ENCODE peak calls at places on chromosome 12, in nine cellular contexts. E is epithelial cell of esophagus; O is T follicular helper cell; J is body of pancreas; N is left ventricle myocardium inferior; A is HuH-7; B is WTC11; I is HTR-8/SVneo; U is stimulated activated CD8-positive, alpha-beta memory T cell treated with anti-CD3 and anti-CD28 coated beads, Interleukin-7, amount 100 ng/mL, for 1 hour. M is an unnamed sample.
A peak's percentile ranks its signal among the peaks of the same experiment; 100 is the strongest.

GRCh38 chr12:59088673-59089072 is 168.4 kb upstream of the LRIG3 start:
- DNase-seq in E (no peak), O (no peak), J (no peak), N (no peak), A (no peak), B (no peak), I (no peak), U (no peak), M (no peak)

GRCh38 chr12:46677749-46678148 is 148.0 kb downstream of the SLC38A4 start:
- DNase-seq in E (peak; percentile 79), O (no peak), J (no peak), N (no peak), A (peak; percentile 26), B (no peak), I (peak; percentile 42), U (no peak), M (no peak)

GRCh38 chr12:104219361-104219892 is 3.8 kb downstream of the TXNRD1 start:
- DNase-seq in E (peak; percentile 94), O (no peak), J (no peak), N (no peak), A (no peak), B (no peak), I (peak; percentile 81), U (no peak), M (no peak)

GRCh38 chr12:15861404-15861803 is 20.8 kb upstream of the STRAP start:
- DNase-seq in E (no peak), O (no peak), J (no peak), N (no peak), A (no peak), B (no peak), I (no peak), U (no peak), M (no peak)

GRCh38 chr12:12719496-12719895 is 2.3 kb downstream of the CDKN1B start:
- DNase-seq in E (peak; percentile 44), O (no peak), J (no peak), N (no peak), A (no peak), B (no peak), I (no peak), U (no peak), M (no peak)

GRCh38 chr12:5166976-5167375 is 123.3 kb downstream of the KCNA5 start:
- DNase-seq in E (peak; percentile 0), O (no peak), J (no peak), N (no peak), A (no peak), B (no peak), I (no peak), U (no peak), M (peak; percentile 45)

GRCh38 chr12:129949652-129950051 is 45.8 kb upstream of the TMEM132D start:
- DNase-seq in E (no peak), O (no peak), J (no peak), N (no peak), A (no peak), B (no peak), I (no peak), U (no peak), M (no peak)

GRCh38 chr12:64990991-64991570 is 130.0 kb downstream of the WIF1 start:
- DNase-seq in E (peak; percentile 80), O (no peak), J (no peak), N (no peak), A (no peak), B (no peak), I (no peak), U (no peak), M (no peak)